ENCODE peak calls at places on chromosomes 7 and 10, in nine cellular contexts. C is AG04450, A is gastrocnemius medialis, U is tibial artery, V is stomach, E is fibroblast of lung, H is Peyer's patch, G is adrenal gland, T is tibial nerve. X is an unnamed sample.
A peak's percentile ranks its signal among the peaks of the same experiment; 100 is the strongest.

GRCh38 chr7:128084896-128085608 is 53.8 kb upstream of the LRRC4 start:
- DNase-seq in C (no peak), A (no peak), U (no peak), V (no peak), E (peak; percentile 72), H (no peak), G (peak; percentile 94), T (no peak), X (no peak)

GRCh38 chr7:91266931-91267557 is 2.8 kb downstream of the FZD1 start:
- DNase-seq in C (no peak), A (no peak), U (no peak), V (no peak), E (peak; percentile 48), H (no peak), G (no peak), T (no peak), X (no peak)

GRCh38 chr10:50614444-50615137 is 9.2 kb downstream of the SGMS1 start:
- DNase-seq in C (no peak), A (peak; percentile 44), U (no peak), V (peak; percentile 46), E (no peak), H (no peak), G (no peak), T (no peak), X (no peak)

GRCh38 chr10:86359111-86359510 is 7.5 kb downstream of the GRID1 start:
- DNase-seq in C (no peak), A (no peak), U (peak; percentile 41), V (no peak), E (no peak), H (peak; percentile 22), G (no peak), T (no peak), X (no peak)

GRCh38 chr7:99108615-99109014 is 35.3 kb downstream of the SMURF1 start:
- DNase-seq in C (no peak), A (no peak), U (no peak), V (no peak), E (no peak), H (no peak), G (no peak), T (no peak), X (no peak)

GRCh38 chr10:668786-669485 is 20.5 kb downstream of the DIP2C start:
- DNase-seq in C (no peak), A (no peak), U (peak; percentile 54), V (no peak), E (no peak), H (no peak), G (no peak), T (no peak), X (peak; percentile 42)

GRCh38 chr7:30836991-30837390 is 65.8 kb downstream of the MINDY4 start:
- DNase-seq in C (no peak), A (no peak), U (no peak), V (no peak), E (no peak), H (peak; percentile 6), G (no peak), T (no peak), X (peak; percentile 21)

GRCh38 chr10:78381072-78381471 is 347.4 kb downstream of the RPS24 start:
- DNase-seq in C (no peak), A (no peak), U (no peak), V (no peak), E (no peak), H (no peak), G (no peak), T (no peak), X (no peak)

GRCh38 chr10:91796332-91797076 is 1.7 kb upstream of the TNKS2 start:
- DNase-seq in C (no peak), A (peak; percentile 20), U (peak; percentile 69), V (peak; percentile 57), E (no peak), H (peak; percentile 79), G (peak; percentile 36), T (no peak), X (no peak)

GRCh38 chr7:98727146-98727709 is 110.1 kb downstream of the NPTX2 start:
- DNase-seq in C (no peak), A (no peak), U (no peak), V (no peak), E (no peak), H (no peak), G (no peak), T (no peak), X (no peak)

GRCh38 chr7:133652547-133652946 is 399.7 kb downstream of the EXOC4 start:
- DNase-seq in C (no peak), A (no peak), U (no peak), V (no peak), E (no peak), H (no peak), G (no peak), T (no peak), X (no peak)

GRCh38 chr10:17883621-17884020 is 68.1 kb upstream of the SLC39A12 start:
- DNase-seq in C (no peak), A (no peak), U (no peak), V (no peak), E (no peak), H (peak; percentile 49), G (no peak), T (no peak), X (no peak)

GRCh38 chr10:110330675-110331074 is 26.0 kb upstream of the SMNDC1 start:
- DNase-seq in C (no peak), A (no peak), U (no peak), V (no peak), E (no peak), H (no peak), G (no peak), T (no peak), X (no peak)

GRCh38 chr10:104576611-104577010 is 64.5 kb upstream of the SORCS3 start:
- DNase-seq in C (no peak), A (no peak), U (no peak), V (no peak), E (no peak), H (no peak), G (no peak), T (no peak), X (no peak)

GRCh38 chr10:110618206-110618605 is 25.9 kb upstream of the RBM20 start:
- DNase-seq in C (no peak), A (no peak), U (no peak), V (no peak), E (no peak), H (no peak), G (no peak), T (no peak), X (no peak)

GRCh38 chr7:131745645-131746248 is 189.3 kb upstream of the PODXL start:
- DNase-seq in C (no peak), A (no peak), U (no peak), V (no peak), E (peak; percentile 28), H (no peak), G (peak; percentile 22), T (no peak), X (no peak)

GRCh38 chr7:50728184-50728583 is 54.5 kb downstream of the GRB10 start:
- DNase-seq in C (no peak), A (no peak), U (no peak), V (no peak), E (peak; percentile 49), H (no peak), G (no peak), T (no peak), X (no peak)

GRCh38 chr7:96219382-96220130 is 102.3 kb downstream of the SLC25A13 start:
- DNase-seq in C (no peak), A (no peak), U (no peak), V (no peak), E (peak; percentile 69), H (no peak), G (no peak), T (peak; percentile 9), X (no peak)

GRCh38 chr7:94492601-94493000 is 17.0 kb upstream of the CASD1 start:
- DNase-seq in C (no peak), A (no peak), U (no peak), V (no peak), E (no peak), H (no peak), G (no peak), T (no peak), X (no peak)

GRCh38 chr10:29694121-29694520 is 59.4 kb upstream of the SVIL start:
- DNase-seq in C (no peak), A (no peak), U (no peak), V (no peak), E (no peak), H (no peak), G (no peak), T (no peak), X (no peak)

GRCh38 chr7:156842740-156843140 is 50.2 kb downstream of the LMBR1 start:
- DNase-seq in C (no peak), A (no peak), U (no peak), V (no peak), E (no peak), H (no peak), G (no peak), T (no peak), X (no peak)
- H3K27ac ChIP-seq in C (no peak overlapping the region), A (no peak overlapping the region), U (no peak overlapping the region), V (no peak overlapping the region), E (no peak overlapping the region), H (no peak overlapping the region), G (peak overlapping the region; percentile 55), T (no peak overlapping the region), X (no peak overlapping the region)

DNA sequence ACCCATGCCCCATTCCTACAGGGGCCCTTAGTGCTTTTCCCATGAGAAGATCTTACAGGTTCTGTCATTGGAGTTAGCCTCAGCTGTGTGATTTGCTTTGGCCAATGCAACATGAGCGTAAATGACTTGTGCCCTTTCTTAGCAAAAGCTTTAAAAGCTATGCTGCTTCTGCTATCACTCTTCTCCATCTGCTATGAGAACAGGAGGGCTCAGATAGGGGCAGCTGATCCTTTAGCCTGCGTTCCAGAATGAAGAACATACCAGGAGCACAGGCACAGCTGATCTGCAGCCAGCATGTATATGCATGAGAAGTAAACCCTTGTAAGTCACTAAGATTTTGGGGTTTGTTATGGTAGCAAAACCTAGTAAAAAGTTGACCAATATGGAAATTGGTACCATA is 218.2 kb downstream of the SH2D4B start:
- DNase-seq in C (no peak), A (no peak), U (no peak), V (no peak), E (no peak), H (no peak), G (no peak), T (no peak), X (no peak)
- H3K9me3 ChIP-seq in C (peaks cover 11% of the 10 kb centered on the region), A (no peaks in the 10 kb centered on the region), U (no peaks in the 10 kb centered on the region), V (no peaks in the 10 kb centered on the region), E (no peaks in the 10 kb centered on the region), H (no peaks in the 10 kb centered on the region), G (no peaks in the 10 kb centered on the region), T (no peaks in the 10 kb centered on the region), X (no peaks in the 10 kb centered on the region)

DNA sequence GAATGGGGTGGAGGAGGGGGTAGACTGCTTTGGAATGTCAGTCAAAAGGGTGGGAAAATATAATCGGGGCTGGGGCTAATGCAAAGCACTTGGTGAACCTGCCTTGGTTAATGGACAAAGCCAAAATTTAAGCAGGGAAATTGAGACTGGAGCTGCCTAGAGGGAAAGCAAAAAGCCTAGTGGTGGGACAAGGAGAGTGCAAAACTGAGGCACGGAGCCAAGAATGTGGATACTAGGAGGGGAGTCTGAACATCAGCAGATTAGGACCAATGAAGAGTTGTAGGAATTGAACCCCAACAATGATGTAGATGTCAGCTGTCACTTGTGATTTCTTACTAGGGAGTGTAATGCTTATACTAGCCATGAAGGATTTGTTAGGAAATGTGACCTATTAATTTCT is 195.9 kb downstream of the MDFIC start:
- DNase-seq in C (no peak), A (no peak), U (no peak), V (no peak), E (no peak), H (no peak), G (no peak), T (no peak), X (no peak)
- H3K27ac ChIP-seq in C (no peak overlapping the region), A (no peak overlapping the region), U (no peak overlapping the region), V (no peak overlapping the region), E (no peak overlapping the region), H (no peak overlapping the region), G (no peak overlapping the region), T (no peak overlapping the region), X (no peak overlapping the region)

GRCh38 chr10:118445535-118445934 is 103.4 kb upstream of the FAM204A start:
- DNase-seq in C (no peak), A (no peak), U (no peak), V (no peak), E (no peak), H (no peak), G (no peak), T (no peak), X (no peak)
- H3K9me3 ChIP-seq in C (no peaks in the 10 kb centered on the region), A (no peaks in the 10 kb centered on the region), U (no peaks in the 10 kb centered on the region), V (no peaks in the 10 kb centered on the region), E (no peaks in the 10 kb centered on the region), H (no peaks in the 10 kb centered on the region), G (no peaks in the 10 kb centered on the region), T (no peaks in the 10 kb centered on the region), X (no peaks in the 10 kb centered on the region)

X was measured in ascending aorta.